ENCODE peak calls at places on chromosomes 16 and 17, in six cellular contexts. V is upper lobe of right lung, S is GM12878, P is GM23248, Y is NT2/D1, R is thoracic aorta. A is an unnamed sample.
A peak's percentile ranks its signal among the peaks of the same experiment; 100 is the strongest.

GRCh38 chr17:83097831-83098230 is 18.4 kb downstream of the METRNL start:
- DNase-seq in S (no peak), P (no peak), V (no peak), Y (no peak), R (no peak), A (no peak)

GRCh38 chr17:65523411-65523810 is 38.0 kb downstream of the AXIN2 start:
- DNase-seq in Y (no peak), S (no peak), P (no peak), R (no peak), V (no peak), A (no peak)

GRCh38 chr17:59126809-59127417 is 20.2 kb upstream of the TRIM37 start:
- DNase-seq in R (no peak), Y (no peak), V (no peak), S (no peak), P (no peak), A (no peak)

GRCh38 chr16:56633535-56633934 is 1.1 kb downstream of the MT1M start:
- DNase-seq in P (no peak), Y (no peak), V (no peak), R (no peak), S (no peak), A (no peak)

GRCh38 chr16:76946879-76947278 is 244.1 kb upstream of the MON1B start:
- DNase-seq in R (no peak), P (peak; percentile 56), S (no peak), V (no peak), Y (no peak), A (no peak)

GRCh38 chr17:67381925-67382257 is 4.8 kb downstream of the PITPNC1 start:
- DNase-seq in S (no peak), V (no peak), P (no peak), R (no peak), Y (no peak), A (no peak)

GRCh38 chr17:37446027-37446426 is 39.3 kb downstream of the TADA2A start:
- DNase-seq in R (no peak), V (no peak), S (peak; percentile 81), Y (no peak), P (no peak), A (no peak)

GRCh38 chr16:3112058-3112880 is at the start of gene ZNF205:
- DNase-seq in S (no peak), P (peak; percentile 76), R (no peak), Y (no peak), V (peak; percentile 90), A (no peak)

GRCh38 chr16:58948244-58948643 is 214.1 kb upstream of the GOT2 start:
- DNase-seq in Y (no peak), S (no peak), R (no peak), V (no peak), P (no peak), A (no peak)

GRCh38 chr17:82964851-82965341 is 114.5 kb upstream of the METRNL start:
- DNase-seq in P (no peak), Y (no peak), S (no peak), R (no peak), V (peak; percentile 52), A (no peak)

GRCh38 chr17:31094600-31095238 is at the start of gene NF1:
- DNase-seq in P (peak; percentile 99), S (peak; percentile 63), Y (peak; percentile 81), R (peak; percentile 84), V (peak; percentile 98), A (peak; percentile 68)

GRCh38 chr16:19108409-19109287 is 5.1 kb upstream of the ITPRIPL2 start:
- DNase-seq in V (no peak), R (no peak), P (no peak), S (no peak), Y (no peak), A (no peak)

GRCh38 chr16:79510879-79511278 is 89.7 kb downstream of the MAF start:
- DNase-seq in S (no peak), Y (no peak), P (no peak), V (no peak), R (no peak), A (no peak)

GRCh38 chr16:85270365-85270764 is 158.1 kb upstream of the CIBAR2 start:
- DNase-seq in P (no peak), S (no peak), R (no peak), Y (no peak), V (no peak), A (no peak)

GRCh38 chr16:20617271-20617670 is 41.1 kb upstream of the ACSM2B start:
- DNase-seq in Y (no peak), P (no peak), R (no peak), S (no peak), V (no peak), A (no peak)

GRCh38 chr17:78798695-78799559 is 16.9 kb upstream of the CYTH1 start:
- DNase-seq in Y (no peak), P (peak; percentile 58), R (no peak), S (no peak), V (no peak), A (no peak)

GRCh38 chr17:37359682-37360188 is 16.1 kb upstream of the C17orf78 start:
- DNase-seq in V (no peak), Y (no peak), P (peak; percentile 41), R (peak; percentile 28), S (no peak), A (no peak)

GRCh38 chr16:24013733-24014645 is 178.2 kb downstream of the PRKCB start:
- DNase-seq in R (no peak), V (no peak), P (no peak), Y (no peak), S (peak; percentile 98), A (peak; percentile 94)

GRCh38 chr17:3935140-3935542 is 18.9 kb upstream of the P2RX1 start:
- DNase-seq in Y (peak; percentile 38), R (no peak), V (peak; percentile 88), S (no peak), P (peak; percentile 32), A (no peak)

GRCh38 chr17:50516980-50517379 is 8.7 kb downstream of the MYCBPAP start:
- DNase-seq in R (no peak), P (no peak), V (no peak), Y (no peak), S (no peak), A (no peak)

DNA sequence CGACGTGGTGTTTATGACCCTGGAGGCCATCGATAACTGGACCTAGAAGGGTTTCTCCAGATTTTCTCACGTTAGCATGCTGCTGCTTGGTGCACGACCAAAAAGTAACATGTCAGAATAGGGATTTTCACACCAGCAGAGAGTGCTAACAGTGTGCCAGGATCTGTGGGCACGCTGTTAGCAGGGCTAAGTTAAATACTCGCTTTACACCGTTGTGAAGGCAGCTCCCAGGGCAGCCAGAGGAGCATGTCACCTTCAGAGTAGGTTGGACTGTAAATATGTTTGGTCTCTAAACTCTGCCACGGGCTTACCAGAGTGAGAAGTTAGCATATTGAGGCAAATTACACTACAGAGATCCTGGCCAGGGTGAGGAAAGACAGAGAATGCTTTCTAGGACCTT is 113.2 kb upstream of the TBX2 start:
- DNase-seq in V (no peak), Y (no peak), P (no peak), S (no peak), R (no peak), A (no peak)
- H3K4me3 ChIP-seq in V (no peak overlapping the region), Y (no peak overlapping the region), P (no peak overlapping the region), S (no peak overlapping the region), R (no peak overlapping the region), A (no peak overlapping the region)

GRCh38 chr16:4319454-4319853 is 3.6 kb downstream of the GLIS2 start:
- DNase-seq in R (no peak), V (peak; percentile 73), S (no peak), Y (no peak), P (peak; percentile 56), A (no peak)
- H3K4me3 ChIP-seq in R (peak overlapping the region; percentile 92), V (no peak overlapping the region), S (no peak overlapping the region), Y (no peak overlapping the region), P (no peak overlapping the region), A (no peak overlapping the region)

GRCh38 chr17:34820922-34821321 is 140.3 kb downstream of the CCT6B start:
- DNase-seq in R (no peak), P (no peak), S (no peak), Y (no peak), V (no peak), A (no peak)
- H3K4me3 ChIP-seq in R (no peak overlapping the region), P (no peak overlapping the region), S (no peak overlapping the region), Y (no peak overlapping the region), V (no peak overlapping the region), A (no peak overlapping the region)

DNA sequence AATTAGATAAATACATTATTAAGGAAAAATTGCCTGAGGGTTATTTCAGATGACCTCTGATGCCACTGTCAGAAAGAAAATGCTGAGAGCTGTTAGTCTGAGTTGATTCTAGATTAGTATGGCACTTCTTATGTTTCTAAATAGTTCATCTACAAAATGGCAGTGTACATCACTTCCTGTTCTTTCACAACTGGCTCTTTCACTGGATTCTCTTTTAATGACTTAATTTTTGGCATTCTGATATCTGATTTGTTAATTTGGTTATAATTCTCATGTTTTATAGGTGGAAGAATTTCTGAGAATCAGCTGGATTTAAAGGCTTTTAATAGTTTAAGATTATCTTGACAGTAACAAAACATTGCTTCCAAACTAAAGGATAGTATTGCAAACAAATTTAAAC is 3.3 kb downstream of the TAOK1 start:
- DNase-seq in S (no peak), Y (no peak), R (no peak), P (peak; percentile 72), V (no peak), A (no peak)
- H3K4me3 ChIP-seq in S (no peak overlapping the region), Y (no peak overlapping the region), R (peak overlapping the region; percentile 20), P (peak overlapping the region; percentile 93), V (no peak overlapping the region), A (no peak overlapping the region)

GRCh38 chr16:75099738-75100615 is 16.6 kb downstream of the LDHD start:
- DNase-seq in S (no peak), R (no peak), P (no peak), Y (no peak), V (peak; percentile 69), A (no peak)
- H3K4me3 ChIP-seq in S (no peak overlapping the region), R (no peak overlapping the region), P (no peak overlapping the region), Y (no peak overlapping the region), V (no peak overlapping the region), A (no peak overlapping the region)

GRCh38 chr17:44217738-44218343 is 1.6 kb downstream of the UBTF start:
- DNase-seq in P (no peak), V (no peak), Y (no peak), R (no peak), S (no peak), A (no peak)

GRCh38 chr17:44218344-44219125 is 940 bp downstream of the UBTF start:
- DNase-seq in S (no peak), Y (no peak), V (peak; percentile 95), P (peak; percentile 94), R (no peak), A (peak; percentile 54)

GRCh38 chr17:44216173-44216572 is 3.3 kb downstream of the UBTF start:
- DNase-seq in V (no peak), Y (no peak), R (no peak), P (no peak), S (peak; percentile 71), A (peak; percentile 67)

GRCh38 chr17:44214896-44215295 is 4.6 kb downstream of the UBTF start:
- DNase-seq in V (no peak), P (no peak), R (no peak), S (no peak), Y (no peak), A (no peak)

DNA sequence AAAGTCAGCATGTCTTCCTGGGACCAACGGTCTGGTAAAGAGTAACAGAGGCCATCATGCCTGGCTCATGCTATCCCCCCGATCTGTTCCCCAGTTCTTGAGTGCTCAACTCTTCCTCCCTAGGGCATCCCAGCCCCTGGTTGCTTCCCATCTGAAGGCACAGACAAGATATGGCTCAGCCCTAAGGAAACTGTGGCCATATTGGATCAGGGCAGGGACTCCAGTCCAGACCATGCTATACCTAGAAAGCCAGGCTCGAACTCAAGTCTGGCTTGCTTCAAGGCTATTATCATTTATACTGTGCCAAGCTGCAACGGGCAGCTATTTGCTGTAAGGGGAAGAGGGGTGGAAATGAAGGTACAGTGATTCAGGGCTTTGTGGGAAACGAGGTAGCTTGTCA is 2.8 kb downstream of the UBTF start:
- DNase-seq in R (no peak), Y (no peak), S (no peak), V (no peak), P (no peak), A (no peak)
- H3K4me3 ChIP-seq in R (no peak overlapping the region), Y (no peak overlapping the region), S (peak overlapping the region; percentile 82), V (no peak overlapping the region), P (no peak overlapping the region), A (peak overlapping the region; percentile 68)